ENCODE peak calls at places on chromosomes 16 and 17, in seven cellular contexts. O is transverse colon, Z is vagina, R is stomach, U is HCT116, L is endothelial cell of umbilical vein, E is GM12878. S is an unnamed sample.

GRCh38 chr16:566475-567361 is at the start of gene NHLRC4:
- DNase-seq in Z (no peak), L (peak), R (peak), E (no peak), U (no peak), O (peak), S (peak)

GRCh38 chr17:42782402-42783061 is 2.1 kb downstream of the WNK4 start:
- DNase-seq in O (no peak), Z (no peak), E (no peak), R (no peak), L (no peak), U (no peak), S (no peak)

GRCh38 chr16:49499018-49499785 is 125.6 kb downstream of the C16orf78 start:
- DNase-seq in L (no peak), O (no peak), E (no peak), R (peak), Z (no peak), U (no peak), S (peak)

GRCh38 chr16:14309001-14309886 is 238.1 kb downstream of the MRTFB start:
- DNase-seq in L (no peak), Z (no peak), E (no peak), O (no peak), U (no peak), R (peak), S (peak)

GRCh38 chr17:16419074-16419928 is 3.9 kb downstream of the TRPV2 start:
- DNase-seq in L (peak), O (no peak), E (peak), U (no peak), Z (no peak), R (no peak), S (no peak)

GRCh38 chr16:17246974-17247718 is 223.6 kb downstream of the XYLT1 start:
- DNase-seq in L (no peak), R (peak), O (no peak), E (no peak), U (no peak), Z (no peak), S (no peak)

GRCh38 chr16:4501071-4501478 is 24.9 kb downstream of the HMOX2 start:
- DNase-seq in Z (no peak), U (no peak), R (peak), L (peak), O (no peak), E (no peak), S (no peak)

GRCh38 chr16:85308585-85309540 is 196.6 kb upstream of the CIBAR2 start:
- DNase-seq in L (peak), U (no peak), R (no peak), Z (no peak), O (no peak), E (no peak), S (no peak)

DNA sequence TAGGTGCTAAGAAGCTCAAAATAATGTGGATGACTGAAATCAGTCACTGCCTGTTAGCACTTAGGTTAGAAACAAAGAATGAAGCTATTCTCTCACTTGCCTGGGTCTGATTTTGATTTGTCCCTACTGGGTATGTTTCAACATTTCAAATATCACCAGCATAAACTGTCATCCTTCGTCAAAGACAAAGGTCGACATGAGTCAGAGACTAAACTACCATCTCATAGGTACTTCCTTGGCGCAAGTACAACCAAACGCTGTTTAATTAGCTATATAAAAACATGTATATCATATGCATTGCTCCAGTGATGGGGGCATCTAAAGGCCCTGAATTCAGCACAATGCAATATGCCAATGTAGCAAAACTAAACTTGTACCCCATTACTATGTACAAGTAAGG is 4.0 kb downstream of the AKTIP start:
- DNase-seq in L (no peak), O (no peak), Z (no peak), U (no peak), E (no peak), R (no peak), S (no peak)
- TF ChIP-seq POLR2AphosphoS5 in L (no peak), O (no peak), Z (no peak), U (no peak), E (no peak), R (no peak), S (no peak)

DNA sequence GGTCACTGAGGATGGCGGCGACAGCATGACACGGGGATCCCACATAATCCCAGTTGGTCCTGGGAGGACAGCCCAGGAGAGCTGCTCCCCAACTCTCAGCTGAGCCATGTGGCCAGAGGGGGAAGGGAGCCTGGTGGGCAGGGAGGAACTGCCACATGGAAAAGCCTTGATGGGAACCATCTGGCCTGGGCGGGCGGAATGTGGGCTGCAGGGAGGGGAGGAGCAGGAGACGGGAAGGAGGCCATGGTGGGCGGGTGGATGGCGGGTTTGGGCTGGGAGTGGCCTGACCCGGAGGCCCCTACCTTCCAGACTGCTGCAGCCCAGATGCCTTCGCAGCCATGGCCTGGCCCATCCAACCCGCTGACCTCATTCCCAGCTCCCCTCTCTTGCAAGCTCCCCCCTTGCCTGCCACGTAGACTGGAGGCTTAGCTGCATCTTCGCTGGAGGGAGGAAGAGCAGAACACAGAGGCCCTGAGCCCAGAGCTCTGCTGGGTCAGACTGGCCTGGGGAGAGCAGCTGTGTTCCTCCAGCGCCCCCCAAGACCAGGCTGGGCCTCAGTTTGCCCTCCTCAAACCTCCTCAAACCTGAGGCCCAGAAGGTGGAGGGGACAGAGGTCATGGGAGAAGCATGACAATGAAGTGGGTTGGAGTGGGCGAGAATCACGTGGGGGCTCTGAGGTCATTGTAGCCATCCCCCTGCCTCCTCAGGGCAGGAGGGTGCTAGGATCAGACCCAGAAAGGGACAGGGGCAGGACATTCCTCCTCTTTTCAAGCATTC is 8.2 kb upstream of the COL1A1 start:
- DNase-seq in Z (no peak), O (peak), L (no peak), U (no peak), E (no peak), R (peak), S (peak)
- TF ChIP-seq CTCF in Z (no peak), O (no peak), L (no peak), U (no peak), E (no peak), R (no peak), S (no peak)

GRCh38 chr17:14032234-14032633 is 37.1 kb upstream of the COX10 start:
- DNase-seq in Z (no peak), R (no peak), E (no peak), O (no peak), U (no peak), L (no peak), S (no peak)

GRCh38 chr17:14037453-14037852 is 31.9 kb upstream of the COX10 start:
- DNase-seq in L (no peak), E (no peak), U (no peak), R (no peak), Z (no peak), O (no peak), S (no peak)

GRCh38 chr17:14038206-14038605 is 31.1 kb upstream of the COX10 start:
- DNase-seq in L (no peak), R (no peak), Z (no peak), O (no peak), E (no peak), U (no peak), S (no peak)

DNA sequence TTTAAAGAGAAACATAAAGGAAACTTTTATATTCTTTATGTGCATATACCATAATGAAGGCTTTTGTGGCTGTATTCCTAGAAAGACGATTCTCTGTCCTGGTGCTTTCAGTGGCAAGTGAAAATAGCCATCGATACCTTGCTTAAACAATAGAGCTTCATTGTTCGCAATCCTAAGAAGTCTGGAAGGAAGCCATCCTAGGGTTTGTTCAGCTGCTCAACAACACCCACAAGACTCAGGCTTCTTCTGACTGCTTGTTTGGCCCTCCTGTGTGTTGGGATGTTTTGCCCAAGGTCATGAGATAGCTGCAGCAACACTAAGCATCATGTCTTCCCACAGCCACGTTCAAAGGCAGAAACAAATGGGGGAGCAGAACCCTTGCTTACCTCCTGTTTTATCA is 36.1 kb upstream of the COX10 start:
- DNase-seq in R (no peak), O (no peak), E (no peak), L (no peak), U (no peak), Z (no peak), S (no peak)
- TF ChIP-seq POLR2A in R (no peak), O (no peak), E (no peak), L (no peak), U (no peak), Z (no peak), S (no peak)

GRCh38 chr16:59754854-59755253 is 1020.7 kb upstream of the GOT2 start:
- DNase-seq in L (no peak), R (no peak), U (no peak), O (no peak), E (no peak), Z (no peak), S (no peak)
- TF ChIP-seq POLR2AphosphoS5 in L (no peak), R (no peak), U (no peak), O (no peak), E (no peak), Z (no peak), S (no peak)

DNA sequence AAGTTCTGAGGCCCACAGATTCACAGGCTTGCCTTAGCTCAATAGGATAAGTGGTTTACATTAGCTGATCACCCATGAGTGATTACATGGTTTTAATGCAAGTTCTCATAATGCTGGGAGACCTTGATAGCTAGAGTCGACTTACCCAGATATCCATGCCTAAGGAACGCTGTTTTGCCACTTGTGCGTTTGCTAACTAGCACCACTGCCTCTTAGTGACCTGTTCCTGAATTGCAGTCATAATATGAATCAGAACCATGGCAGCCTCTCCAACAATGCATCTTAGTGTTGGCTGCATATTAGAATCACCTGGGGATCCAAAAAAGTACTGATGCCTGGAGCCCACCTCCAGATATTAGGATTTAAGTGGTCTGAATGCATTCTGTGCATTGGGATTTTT is 251.1 kb upstream of the CDH5 start:
- DNase-seq in U (no peak), O (no peak), R (no peak), L (no peak), Z (no peak), E (no peak), S (no peak)
- TF ChIP-seq CTCF in U (peak), O (no peak), R (no peak), L (no peak), Z (no peak), E (no peak), S (no peak)

GRCh38 chr17:82851381-82851780 is 11.6 kb upstream of the ZNF750 start:
- DNase-seq in Z (no peak), U (no peak), R (no peak), O (no peak), L (no peak), E (no peak), S (no peak)

GRCh38 chr17:82846061-82846691 is 6.4 kb upstream of the ZNF750 start:
- DNase-seq in E (no peak), L (peak), Z (no peak), R (no peak), O (no peak), U (no peak), S (no peak)

GRCh38 chr17:82849076-82849945 is 9.5 kb upstream of the ZNF750 start:
- DNase-seq in R (no peak), O (no peak), L (peak), E (no peak), Z (no peak), U (no peak), S (no peak)

GRCh38 chr17:82845163-82845807 is 5.5 kb upstream of the ZNF750 start:
- DNase-seq in U (no peak), R (no peak), E (no peak), L (peak), Z (no peak), O (no peak), S (no peak)

DNA sequence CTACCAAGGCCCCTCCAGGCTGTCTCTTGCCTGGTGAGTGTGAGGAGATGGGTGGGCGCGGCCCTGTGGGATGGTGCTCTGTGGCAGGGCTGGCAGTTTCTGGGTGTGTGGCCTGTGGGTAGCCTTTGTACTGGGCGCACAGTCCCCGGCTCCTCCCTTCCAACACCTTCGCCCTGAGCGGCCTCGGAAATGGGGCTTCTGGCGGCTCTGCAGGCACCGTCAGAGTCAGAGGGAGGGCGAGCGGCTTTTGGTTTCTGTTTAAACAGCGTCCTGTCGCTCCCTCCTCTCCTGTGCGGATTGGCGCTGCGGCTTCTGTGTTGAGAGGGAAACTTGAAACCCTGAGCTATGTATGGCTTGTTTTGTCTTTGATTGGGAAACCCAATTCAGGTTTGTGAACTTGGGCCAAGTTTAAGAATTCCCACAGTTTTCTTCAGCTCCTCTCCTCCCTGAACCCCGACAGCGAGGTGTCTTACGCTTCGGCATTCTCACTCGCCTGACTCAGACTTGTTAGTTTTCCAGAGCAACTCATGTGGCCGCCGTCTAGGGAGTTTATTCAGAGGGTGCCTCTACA is 8.3 kb upstream of the ZNF750 start:
- DNase-seq in U (no peak), Z (no peak), E (no peak), L (peak), R (peak), O (peak), S (peak)
- TF ChIP-seq POLR2A in U (no peak), Z (no peak), E (no peak), L (no peak), R (no peak), O (no peak), S (no peak)

DNA sequence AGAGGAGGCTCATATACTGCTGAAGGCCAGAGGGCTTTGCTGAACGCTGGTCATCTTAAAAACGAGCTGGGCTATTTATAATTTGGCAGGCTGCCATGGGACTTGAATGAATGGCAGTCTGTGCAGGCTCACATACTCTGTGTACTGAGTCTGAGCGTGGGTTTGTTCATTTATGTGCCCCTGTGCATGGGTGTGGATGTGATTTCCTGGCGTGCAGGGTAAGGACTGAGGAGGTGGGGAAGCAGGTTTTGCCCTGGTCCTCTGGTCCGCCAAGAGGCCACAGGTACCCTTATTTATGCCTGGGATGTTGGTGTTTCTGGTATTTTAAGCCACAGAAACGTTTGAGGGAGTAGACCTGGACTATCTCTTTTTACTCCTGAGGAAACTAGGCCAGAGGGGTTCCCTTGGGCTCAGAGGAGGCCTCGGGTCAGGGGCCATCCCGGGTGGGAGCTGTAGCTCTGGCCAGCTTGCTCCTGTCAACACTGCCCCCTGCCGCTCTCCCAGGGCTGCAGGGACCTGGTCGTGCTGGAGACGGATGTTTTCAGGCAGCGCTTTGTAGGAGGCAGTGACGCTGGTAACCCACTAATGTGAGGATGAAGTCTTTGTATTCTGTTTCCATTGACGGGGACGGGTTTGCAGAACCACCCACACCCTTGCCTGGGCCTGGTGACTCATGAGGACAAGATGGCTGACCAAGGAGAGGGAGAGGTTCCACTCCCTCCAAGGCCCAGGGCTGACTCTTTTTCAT is 184.4 kb downstream of the MSI2 start:
- DNase-seq in U (peak), L (peak), R (peak), E (peak), O (peak), Z (no peak), S (no peak)
- TF ChIP-seq POLR2AphosphoS5 in U (peak), L (no peak), R (peak), E (peak), O (no peak), Z (no peak), S (peak)

GRCh38 chr17:63442549-63443035 is 3.5 kb downstream of the CYB561 start:
- DNase-seq in U (no peak), L (no peak), R (no peak), O (no peak), E (no peak), Z (no peak), S (no peak)
- TF ChIP-seq CTCF in U (peak), L (peak), R (no peak), O (no peak), E (peak), Z (no peak), S (no peak)

GRCh38 chr17:7615265-7615747 is 609 bp upstream of the FXR2 start:
- DNase-seq in O (no peak), L (no peak), E (no peak), U (no peak), Z (no peak), R (no peak), S (no peak)
- TF ChIP-seq POLR2A in O (no peak), L (no peak), E (no peak), U (peak), Z (no peak), R (no peak), S (no peak)